ENCODE peak calls at places on chromosomes 2 and 18, in six cellular contexts. J is neural progenitor cell, H is endothelial cell of umbilical vein, E is IMR-90, G is OCI-LY7, F is fibroblast of lung. B is an unnamed sample.

GRCh38 chr2:235595420-235596010 is 101.7 kb downstream of the AGAP1 start:
- DNase-seq in E (peak; percentile 77), J (peak; percentile 75), F (peak; percentile 85), H (peak; percentile 85), G (peak; percentile 55), B (peak; percentile 81)

GRCh38 chr2:56167616-56168015 is 16.2 kb upstream of the CCDC85A start:
- DNase-seq in J (no peak), H (no peak), G (no peak), F (no peak), E (no peak), B (no peak)

GRCh38 chr2:85058619-85058941 is 74.6 kb upstream of the TCF7L1 start:
- DNase-seq in J (no peak), G (no peak), H (no peak), E (no peak), F (no peak), B (no peak)

GRCh38 chr18:57142361-57142760 is 4.5 kb upstream of the BOD1L2 start:
- DNase-seq in E (no peak), F (no peak), H (no peak), J (no peak), G (no peak), B (no peak)

GRCh38 chr2:223109341-223109740 is 57.4 kb downstream of the KCNE4 start:
- DNase-seq in H (no peak), G (no peak), F (no peak), J (no peak), E (no peak), B (no peak)

GRCh38 chr18:54558609-54559585 is 32.1 kb upstream of the DYNAP start:
- DNase-seq in F (peak; percentile 12), G (peak; percentile 19), H (peak; percentile 25), J (peak; percentile 21), E (peak; percentile 3), B (no peak)

GRCh38 chr2:28413152-28413895 is 20.7 kb downstream of the FOSL2 start:
- DNase-seq in J (peak; percentile 47), H (no peak), F (peak; percentile 52), E (peak; percentile 49), G (no peak), B (no peak)

GRCh38 chr18:13136689-13137040 is 81.9 kb upstream of the LDLRAD4 start:
- DNase-seq in E (no peak), F (no peak), G (no peak), J (no peak), H (peak; percentile 13), B (no peak)

GRCh38 chr2:30218814-30219213 is 12.5 kb upstream of the LBH start:
- DNase-seq in H (no peak), E (no peak), G (no peak), F (no peak), J (no peak), B (no peak)

GRCh38 chr2:203619192-203619878 is 84.2 kb upstream of the RAPH1 start:
- DNase-seq in J (no peak), H (peak; percentile 38), F (no peak), E (no peak), G (no peak), B (no peak)

GRCh38 chr18:37471619-37472018 is 94.0 kb downstream of the CELF4 start:
- DNase-seq in J (no peak), E (no peak), G (no peak), F (no peak), H (no peak), B (no peak)

GRCh38 chr2:143254108-143254507 is 124.9 kb downstream of the ARHGAP15 start:
- DNase-seq in G (no peak), H (no peak), J (no peak), F (no peak), E (no peak), B (no peak)

GRCh38 chr2:70895249-70895648 is 40.5 kb upstream of the ATP6V1B1 start:
- DNase-seq in H (no peak), G (no peak), J (no peak), E (no peak), F (no peak), B (no peak)

DNA sequence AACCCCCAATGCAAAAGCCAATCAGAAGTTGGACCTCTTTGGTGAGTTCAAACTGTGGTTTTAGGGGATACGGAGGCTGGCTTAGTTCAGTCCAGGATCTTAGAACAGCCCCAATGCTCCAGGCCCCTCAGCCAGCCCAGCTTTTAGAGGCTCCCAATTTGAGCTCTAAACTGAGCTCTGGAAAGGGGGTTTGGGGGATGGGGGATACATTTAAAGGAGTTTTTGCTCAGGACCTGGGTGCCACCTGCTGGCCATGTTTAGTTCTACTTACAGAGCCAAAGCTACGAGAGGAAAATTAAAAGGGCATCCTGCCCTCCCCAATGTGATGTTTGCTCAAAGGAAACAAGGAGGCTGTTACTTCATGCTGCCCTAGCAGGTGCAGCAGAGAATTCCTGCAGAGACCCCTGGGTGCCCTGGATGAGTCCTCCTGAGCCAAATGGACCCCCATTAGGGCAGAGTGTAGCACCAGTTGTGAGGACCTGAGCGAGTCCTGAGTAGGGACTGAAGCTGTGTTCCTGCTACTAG is 15.9 kb upstream of the TMEM214 start:
- DNase-seq in G (peak; percentile 71), F (peak; percentile 80), H (peak; percentile 63), E (peak; percentile 77), J (peak; percentile 87), B (peak; percentile 64)
- H3K36me3 ChIP-seq in G (no peaks in the 10 kb centered on the region), F (no peaks in the 10 kb centered on the region), H (no peaks in the 10 kb centered on the region), E (no peaks in the 10 kb centered on the region), J (no peaks in the 10 kb centered on the region), B (no peaks in the 10 kb centered on the region)

DNA sequence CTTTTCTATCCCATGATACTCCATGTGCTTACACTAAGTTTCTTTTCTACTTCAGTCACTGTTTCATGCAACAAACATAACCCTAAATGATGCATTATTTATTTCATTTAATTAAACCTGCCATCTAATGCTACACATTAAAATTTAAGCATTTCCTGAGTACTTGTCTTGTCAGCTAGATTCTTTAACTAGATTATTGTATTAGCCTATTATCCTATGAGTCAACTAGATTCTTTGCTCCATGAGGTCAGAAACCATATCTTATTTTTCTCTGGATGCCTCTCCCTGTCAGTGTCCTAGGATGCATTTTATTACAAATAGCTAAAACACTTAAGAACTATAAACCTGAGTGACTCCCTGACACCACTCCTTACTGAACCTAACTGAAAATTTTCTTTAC is 652.4 kb downstream of the SLC4A3 start:
- DNase-seq in H (no peak), E (peak; percentile 63), J (no peak), F (no peak), G (no peak), B (no peak)
- H3K4me1 ChIP-seq in H (no peaks in the 10 kb centered on the region), E (peaks cover 23% of the 10 kb centered on the region), J (no peaks in the 10 kb centered on the region), F (peaks cover 13% of the 10 kb centered on the region), G (no peaks in the 10 kb centered on the region), B (peaks cover 20% of the 10 kb centered on the region)

GRCh38 chr2:152571035-152571766 is 146.1 kb downstream of the PRPF40A start:
- DNase-seq in H (no peak), J (no peak), G (no peak), E (peak; percentile 54), F (no peak), B (no peak)
- TF ChIP-seq CTCF in H (no peak), J (no peak), G (no peak), E (no peak), F (no peak), B (no peak)

GRCh38 chr2:20623241-20623640 is 27.7 kb downstream of the HS1BP3 start:
- DNase-seq in E (no peak), H (no peak), J (no peak), F (no peak), G (no peak), B (peak; percentile 53)
- H3K36me3 ChIP-seq in E (peaks cover 35% of the 10 kb centered on the region), H (peaks cover 21% of the 10 kb centered on the region), J (no peaks in the 10 kb centered on the region), F (peaks cover 5% of the 10 kb centered on the region), G (no peaks in the 10 kb centered on the region), B (peaks cover 56% of the 10 kb centered on the region)

DNA sequence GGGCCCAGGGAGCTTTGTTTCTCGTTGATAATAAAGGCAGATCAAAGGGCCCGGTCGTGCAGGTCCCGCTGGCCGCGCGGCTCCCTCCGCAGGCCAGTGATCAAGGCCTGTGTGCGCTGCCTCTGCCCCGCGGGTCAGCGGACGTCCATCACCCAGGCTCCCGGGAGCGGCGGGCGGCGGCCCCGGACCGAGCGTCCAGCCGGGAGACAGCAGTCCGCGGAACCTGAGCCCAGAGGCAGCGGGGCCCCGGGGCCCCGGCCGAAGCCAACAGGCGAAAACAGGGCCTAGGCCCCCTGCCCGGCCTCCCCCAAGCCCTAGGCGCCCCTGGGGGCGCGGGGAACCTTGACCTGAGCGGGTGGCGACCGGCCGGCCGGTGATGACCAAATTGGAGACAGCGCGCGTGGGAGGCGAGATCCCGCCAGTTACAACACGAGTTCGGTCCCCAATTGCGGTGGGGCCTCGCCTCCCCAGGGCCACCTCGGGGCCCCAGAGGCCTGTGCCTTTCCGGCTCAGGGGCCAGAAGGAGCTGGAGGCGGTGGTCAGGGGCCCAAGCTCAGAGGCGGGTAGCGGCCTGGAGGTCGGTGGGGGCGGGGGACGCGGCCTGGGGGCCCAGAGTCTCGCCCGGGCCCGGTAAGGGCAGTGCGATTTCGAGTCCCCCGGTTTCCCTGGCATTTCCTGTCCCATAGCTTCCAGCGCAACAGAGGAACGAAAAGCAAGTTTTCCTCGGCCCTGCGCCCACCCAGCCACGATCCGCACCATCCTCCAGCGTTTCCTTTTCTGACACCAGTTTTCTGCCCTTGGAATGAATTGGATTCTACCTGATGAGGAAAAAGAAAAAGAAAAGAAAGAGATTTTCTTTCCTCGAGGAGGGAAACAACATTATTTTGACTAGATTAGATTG is 5.9 kb downstream of the SP9 start:
- DNase-seq in E (no peak), J (peak; percentile 85), H (no peak), G (no peak), F (no peak), B (no peak)
- H3K4me1 ChIP-seq in E (peaks cover 14% of the 10 kb centered on the region), J (peaks cover 40% of the 10 kb centered on the region), H (peaks cover 32% of the 10 kb centered on the region), G (peaks cover 17% of the 10 kb centered on the region), F (no peaks in the 10 kb centered on the region), B (peaks cover 7% of the 10 kb centered on the region)

GRCh38 chr18:3151379-3152264 is 68.1 kb downstream of the MYOM1 start:
- DNase-seq in G (peak; percentile 59), E (peak; percentile 52), H (peak; percentile 35), F (peak; percentile 54), J (peak; percentile 46), B (no peak)
- TF ChIP-seq CTCF in G (peak; percentile 83), E (peak; percentile 74), H (peak; percentile 54), F (peak; percentile 76), J (peak; percentile 80), B (peak; percentile 81)

GRCh38 chr18:45910405-45911023 is 56.6 kb downstream of the EPG5 start:
- DNase-seq in E (peak; percentile 49), F (peak; percentile 48), G (peak; percentile 27), H (peak; percentile 61), J (peak; percentile 71), B (no peak)

GRCh38 chr18:45916302-45916701 is 50.8 kb downstream of the EPG5 start:
- DNase-seq in E (no peak), F (no peak), G (peak; percentile 0), H (no peak), J (peak; percentile 26), B (no peak)

DNA sequence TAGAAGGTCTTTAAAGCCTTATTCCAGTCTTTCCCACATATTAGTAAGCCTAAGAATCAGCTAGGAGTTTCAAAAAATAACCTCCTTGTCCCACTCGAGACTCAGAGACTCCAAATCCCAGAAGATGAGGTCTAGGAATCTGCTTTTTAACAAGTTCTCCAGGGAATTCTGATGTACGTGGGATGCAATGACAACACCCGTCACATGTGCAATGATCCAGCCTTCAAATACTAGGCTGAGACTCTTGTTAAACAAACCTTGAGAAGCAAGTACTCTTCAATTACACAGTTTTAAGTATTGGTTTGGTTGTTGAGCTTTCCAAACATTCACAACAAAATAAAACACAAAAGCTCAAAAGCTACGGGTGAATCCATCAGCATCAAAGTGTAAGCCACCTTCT is 53.9 kb downstream of the EPG5 start:
- DNase-seq in F (no peak), E (no peak), H (no peak), G (no peak), J (no peak), B (no peak)
- H3K36me3 ChIP-seq in F (peaks cover 29% of the 10 kb centered on the region), E (peaks cover 45% of the 10 kb centered on the region), H (peaks cover 18% of the 10 kb centered on the region), G (peaks cover 11% of the 10 kb centered on the region), J (peaks cover 6% of the 10 kb centered on the region), B (peaks cover 91% of the 10 kb centered on the region)

GRCh38 chr2:178733975-178734374 is 73.2 kb downstream of the TTN start:
- DNase-seq in F (no peak), H (no peak), G (no peak), E (no peak), J (no peak), B (no peak)
- H3K4me1 ChIP-seq in F (no peaks in the 10 kb centered on the region), H (no peaks in the 10 kb centered on the region), G (no peaks in the 10 kb centered on the region), E (no peaks in the 10 kb centered on the region), J (no peaks in the 10 kb centered on the region), B (no peaks in the 10 kb centered on the region)